ENCODE peak calls at places on chromosomes 1 and 21, in eight cellular contexts. S is psoas muscle; W is A549; F is gastrocnemius medialis; X is left ventricle myocardium inferior; P is esophagus squamous epithelium; D is adrenal gland; H is CD8-positive, alpha-beta T cell. I is an unnamed sample.
A peak's percentile ranks its signal among the peaks of the same experiment; 100 is the strongest.

GRCh38 chr1:187956975-187957374 is 1128.2 kb downstream of the PLA2G4A start:
- DNase-seq in H (no peak), W (no peak), P (no peak), X (no peak), S (no peak), D (no peak), F (no peak), I (no peak)

GRCh38 chr1:194227157-194227556 is 1040.7 kb upstream of the B3GALT2 start:
- DNase-seq in F (no peak), S (no peak), X (no peak), P (no peak), D (no peak), H (no peak), W (no peak), I (no peak)

GRCh38 chr21:32515869-32516268 is 69.5 kb downstream of the TCP10L start:
- DNase-seq in H (no peak), D (no peak), S (no peak), F (no peak), X (no peak), P (no peak), W (no peak), I (no peak)

GRCh38 chr1:15692121-15692682 is 8.1 kb downstream of the PLEKHM2 start:
- DNase-seq in X (no peak), P (no peak), W (no peak), D (no peak), F (no peak), H (no peak), S (no peak), I (no peak)

GRCh38 chr1:94755675-94756074 is 64.5 kb upstream of the SLC44A3 start:
- DNase-seq in W (no peak), S (no peak), P (no peak), H (no peak), X (no peak), F (peak; percentile 15), D (peak; percentile 69), I (no peak)

GRCh38 chr21:36859744-36860501 is 106.5 kb downstream of the HLCS start:
- DNase-seq in H (peak; percentile 9), D (peak; percentile 84), F (peak; percentile 55), P (no peak), W (peak; percentile 63), X (peak; percentile 80), S (peak; percentile 72), I (peak; percentile 88)

GRCh38 chr1:235069577-235070563 is 58.8 kb downstream of the TOMM20 start:
- DNase-seq in D (peak; percentile 92), X (peak; percentile 55), S (peak; percentile 92), P (no peak), F (peak; percentile 100), H (no peak), W (peak; percentile 47), I (no peak)

GRCh38 chr1:150807674-150808073 is 386 bp downstream of the CTSK start:
- DNase-seq in F (no peak), S (no peak), H (no peak), X (no peak), W (no peak), D (no peak), P (no peak), I (no peak)

GRCh38 chr1:17119744-17120482 is 662 bp upstream of the PADI2 start:
- DNase-seq in D (no peak), X (no peak), S (no peak), F (no peak), W (no peak), P (no peak), H (no peak), I (peak; percentile 30)

GRCh38 chr1:89149229-89149628 is 23.3 kb upstream of the GBP2 start:
- DNase-seq in S (no peak), D (peak; percentile 78), H (no peak), X (peak; percentile 25), F (no peak), P (no peak), W (no peak), I (no peak)

GRCh38 chr1:1356796-1357401 is 1.5 kb downstream of the MXRA8 start:
- DNase-seq in H (no peak), W (no peak), X (no peak), F (peak; percentile 16), D (no peak), S (peak; percentile 38), P (no peak), I (no peak)

GRCh38 chr1:1357871-1358432 is 403 bp downstream of the MXRA8 start:
- DNase-seq in F (no peak), W (no peak), S (peak; percentile 23), D (no peak), H (no peak), P (no peak), X (no peak), I (no peak)

GRCh38 chr1:1354271-1355247 is 3.8 kb downstream of the MXRA8 start:
- DNase-seq in F (peak; percentile 12), H (no peak), W (no peak), P (no peak), S (peak; percentile 28), X (no peak), D (no peak), I (no peak)

GRCh38 chr1:1355376-1355775 is 3.0 kb downstream of the MXRA8 start:
- DNase-seq in P (no peak), S (peak; percentile 54), H (no peak), F (no peak), W (no peak), X (no peak), D (no peak), I (peak; percentile 68)

DNA sequence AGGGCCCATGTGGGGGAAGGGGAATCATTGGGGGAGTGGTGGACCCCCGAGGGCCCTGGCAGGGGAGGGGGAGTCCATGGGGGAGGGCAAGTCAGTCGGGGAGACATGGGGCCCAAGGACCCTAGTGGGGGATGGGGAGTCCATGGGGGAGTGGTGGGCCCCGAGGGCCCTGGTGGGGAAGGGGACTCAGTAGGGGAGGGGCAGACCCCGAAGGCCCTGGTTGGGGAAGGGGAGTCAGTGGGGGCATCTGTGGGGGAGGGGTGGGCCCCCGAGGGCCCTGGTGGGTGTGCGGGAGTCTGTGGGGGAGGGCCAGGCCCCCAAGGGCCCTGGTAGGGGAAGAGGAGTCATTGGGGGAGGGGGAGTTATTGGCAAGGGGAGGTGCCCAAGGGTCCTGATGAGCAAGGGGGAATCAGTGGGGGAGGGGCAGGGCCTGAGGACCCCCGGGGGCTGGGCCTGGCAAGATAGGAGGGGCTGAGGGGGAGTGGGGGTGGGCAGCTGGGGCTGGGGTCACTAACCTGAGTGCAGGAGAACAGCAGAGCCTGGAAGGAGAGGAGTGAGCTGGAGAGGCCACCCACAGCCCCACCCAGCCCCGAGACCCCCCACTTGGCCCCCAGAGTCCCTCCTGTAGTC is 2.1 kb downstream of the MXRA8 start:
- DNase-seq in W (no peak), D (no peak), X (no peak), H (no peak), P (no peak), S (no peak), F (peak; percentile 19), I (no peak)
- H3K4me1 ChIP-seq in W (peaks cover 43% of the 10 kb centered on the region), D (peaks cover 5% of the 10 kb centered on the region), X (peaks cover 77% of the 10 kb centered on the region), H (peaks cover 45% of the 10 kb centered on the region), P (peaks cover 55% of the 10 kb centered on the region), S (peaks cover 28% of the 10 kb centered on the region), F (peaks cover 48% of the 10 kb centered on the region), I (peaks cover 8% of the 10 kb centered on the region)

DNA sequence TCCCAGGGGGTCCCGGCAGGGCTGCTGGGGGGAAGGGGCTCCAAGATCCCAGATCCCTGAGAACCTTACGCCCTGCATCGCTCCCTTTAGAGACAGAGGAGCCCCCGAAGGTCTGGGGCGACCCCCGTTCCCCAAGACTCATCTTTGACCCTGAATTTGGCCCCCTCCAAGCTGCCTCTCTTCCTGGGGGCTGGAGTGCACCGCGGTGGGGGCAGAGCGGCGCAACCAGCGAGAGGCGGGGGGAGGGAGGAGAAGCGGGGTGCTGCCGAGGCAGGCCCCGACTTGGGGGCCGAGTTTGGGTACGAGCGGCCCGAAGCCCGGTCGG is 5.4 kb upstream of the PLEKHG5 start:
- DNase-seq in W (no peak), S (no peak), X (peak; percentile 16), F (no peak), H (no peak), P (no peak), D (no peak), I (no peak)
- H3K4me3 ChIP-seq in W (peak overlapping the region; percentile 66), S (peak overlapping the region; percentile 60), X (peak overlapping the region; percentile 79), F (peak overlapping the region; percentile 45), H (peak overlapping the region; percentile 30), P (peak overlapping the region; percentile 84), D (peak overlapping the region; percentile 59), I (peak overlapping the region; percentile 41)

DNA sequence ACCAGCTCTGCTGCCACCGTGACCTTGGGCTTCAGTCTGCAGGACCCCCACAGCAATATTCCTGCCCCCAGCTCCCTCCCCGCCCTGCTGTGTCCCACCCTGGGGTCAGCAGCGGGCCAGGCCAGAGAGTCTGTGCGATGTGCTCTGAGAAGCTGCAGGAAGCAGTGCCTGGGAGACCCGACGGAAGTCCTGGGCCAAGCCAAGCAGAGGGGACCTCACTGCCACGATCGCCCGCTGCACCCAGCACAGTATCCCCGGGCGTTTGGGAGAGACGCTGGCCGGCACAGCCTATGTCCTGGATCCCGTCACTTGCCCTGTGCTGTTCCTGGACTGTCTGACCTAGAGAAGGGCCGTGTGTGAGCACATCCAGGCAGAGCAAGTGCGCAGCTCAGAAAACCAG is 106.6 kb upstream of the TTC34 start:
- DNase-seq in F (no peak), D (no peak), S (no peak), H (no peak), P (no peak), W (no peak), X (no peak), I (no peak)
- H3K9me3 ChIP-seq in F (no peaks in the 10 kb centered on the region), D (no peaks in the 10 kb centered on the region), S (no peaks in the 10 kb centered on the region), H (no peaks in the 10 kb centered on the region), P (no peaks in the 10 kb centered on the region), W (no peaks in the 10 kb centered on the region), X (no peaks in the 10 kb centered on the region), I (no peaks in the 10 kb centered on the region)

GRCh38 chr1:21868941-21869454 is 56.9 kb downstream of the LDLRAD2 start:
- DNase-seq in S (no peak), P (no peak), D (no peak), W (no peak), H (no peak), F (no peak), X (no peak), I (no peak)
- H3K4me1 ChIP-seq in S (peaks cover 7% of the 10 kb centered on the region), P (peaks cover 8% of the 10 kb centered on the region), D (peaks cover 9% of the 10 kb centered on the region), W (peaks cover 23% of the 10 kb centered on the region), H (no peaks in the 10 kb centered on the region), F (peaks cover 9% of the 10 kb centered on the region), X (peaks cover 26% of the 10 kb centered on the region), I (no peaks in the 10 kb centered on the region)

GRCh38 chr21:44907225-44907965 is 13.3 kb downstream of the ITGB2 start:
- DNase-seq in W (no peak), X (no peak), D (no peak), F (no peak), S (no peak), H (no peak), P (no peak), I (no peak)
- H3K4me3 ChIP-seq in W (no peak overlapping the region), X (no peak overlapping the region), D (no peak overlapping the region), F (no peak overlapping the region), S (no peak overlapping the region), H (no peak overlapping the region), P (peak overlapping the region; percentile 46), I (no peak overlapping the region)

I was measured in HAP-1.